ENCODE peak calls at places on chromosomes 3 and 15, in seven cellular contexts. A is body of pancreas, O is breast epithelium, S is stomach, W is fibroblast of lung, M is heart right ventricle, L is uterus. D is an unnamed sample.

GRCh38 chr15:40914486-40914885 is 14.7 kb upstream of the DLL4 start:
- DNase-seq in A (no peak), O (no peak), S (no peak), W (no peak), M (no peak), L (no peak), D (no peak)

GRCh38 chr15:28106294-28107110 is 7.4 kb upstream of the OCA2 start:
- DNase-seq in A (no peak), O (no peak), S (no peak), W (peak), M (no peak), L (no peak), D (peak)

GRCh38 chr15:100016632-100017031 is 283.4 kb upstream of the LYSMD4 start:
- DNase-seq in A (no peak), O (no peak), S (no peak), W (no peak), M (no peak), L (no peak), D (no peak)

GRCh38 chr3:188092648-188093047 is 61.3 kb upstream of the LPP start:
- DNase-seq in A (peak), O (no peak), S (no peak), W (no peak), M (no peak), L (no peak), D (no peak)

GRCh38 chr3:130576571-130577266 is 59.7 kb downstream of the COL6A6 start:
- DNase-seq in A (no peak), O (no peak), S (no peak), W (peak), M (no peak), L (no peak), D (no peak)

GRCh38 chr3:69288161-69288895 is 97.6 kb downstream of the FRMD4B start:
- DNase-seq in A (no peak), O (no peak), S (no peak), W (peak), M (no peak), L (no peak), D (no peak)

GRCh38 chr3:150194957-150195356 is 213.1 kb upstream of the TSC22D2 start:
- DNase-seq in A (no peak), O (no peak), S (no peak), W (no peak), M (no peak), L (no peak), D (no peak)

GRCh38 chr3:72338942-72339749 is 509.1 kb downstream of the SHQ1 start:
- DNase-seq in A (peak), O (no peak), S (peak), W (peak), M (no peak), L (peak), D (no peak)

GRCh38 chr3:163935411-163935810 is 1142.9 kb downstream of the SI start:
- DNase-seq in A (no peak), O (no peak), S (no peak), W (no peak), M (no peak), L (no peak), D (no peak)

GRCh38 chr3:66224220-66224619 is 3.4 kb downstream of the SLC25A26 start:
- DNase-seq in A (no peak), O (no peak), S (no peak), W (no peak), M (no peak), L (no peak), D (no peak)

DNA sequence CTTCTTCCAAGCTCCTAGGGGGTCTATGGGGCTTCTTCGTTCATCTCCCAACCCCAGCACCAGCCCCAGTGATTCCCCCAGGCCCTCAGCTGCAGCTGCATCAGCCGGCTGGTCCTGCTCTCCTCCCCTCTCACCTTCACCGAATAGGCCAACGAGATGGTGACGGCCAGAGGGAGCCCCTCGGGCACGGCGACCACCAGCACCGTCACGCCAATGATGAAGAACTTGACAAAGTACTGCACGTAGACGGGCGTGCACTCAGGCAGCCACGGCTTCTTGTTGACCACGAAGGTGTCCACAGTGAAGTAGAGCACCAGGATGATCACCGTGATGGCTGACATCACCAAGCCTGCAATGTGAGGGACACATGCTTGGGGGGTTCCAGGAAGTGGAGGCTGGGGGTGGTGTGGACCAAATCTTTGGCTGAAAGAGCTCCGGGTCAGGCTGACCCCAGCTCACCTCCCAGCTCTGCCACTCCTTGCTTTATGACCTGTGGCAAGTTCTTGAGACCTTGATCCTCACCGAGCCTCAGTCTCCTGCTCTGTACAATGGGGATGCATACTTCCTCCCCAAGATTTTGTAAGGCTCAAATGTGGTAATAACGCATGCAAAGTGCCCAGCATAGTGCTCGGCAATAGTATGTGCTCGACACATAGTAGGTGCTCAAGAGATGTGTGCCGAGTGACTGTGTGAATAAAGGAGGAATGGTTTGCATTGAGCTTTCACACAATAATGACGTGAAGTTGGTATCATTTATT is 54.6 kb upstream of the SEC13 start:
- DNase-seq in A (no peak), O (no peak), S (no peak), W (no peak), M (no peak), L (no peak), D (no peak)
- H3K27ac ChIP-seq in A (no peak), O (no peak), S (no peak), W (no peak), M (no peak), L (no peak), D (no peak)

DNA sequence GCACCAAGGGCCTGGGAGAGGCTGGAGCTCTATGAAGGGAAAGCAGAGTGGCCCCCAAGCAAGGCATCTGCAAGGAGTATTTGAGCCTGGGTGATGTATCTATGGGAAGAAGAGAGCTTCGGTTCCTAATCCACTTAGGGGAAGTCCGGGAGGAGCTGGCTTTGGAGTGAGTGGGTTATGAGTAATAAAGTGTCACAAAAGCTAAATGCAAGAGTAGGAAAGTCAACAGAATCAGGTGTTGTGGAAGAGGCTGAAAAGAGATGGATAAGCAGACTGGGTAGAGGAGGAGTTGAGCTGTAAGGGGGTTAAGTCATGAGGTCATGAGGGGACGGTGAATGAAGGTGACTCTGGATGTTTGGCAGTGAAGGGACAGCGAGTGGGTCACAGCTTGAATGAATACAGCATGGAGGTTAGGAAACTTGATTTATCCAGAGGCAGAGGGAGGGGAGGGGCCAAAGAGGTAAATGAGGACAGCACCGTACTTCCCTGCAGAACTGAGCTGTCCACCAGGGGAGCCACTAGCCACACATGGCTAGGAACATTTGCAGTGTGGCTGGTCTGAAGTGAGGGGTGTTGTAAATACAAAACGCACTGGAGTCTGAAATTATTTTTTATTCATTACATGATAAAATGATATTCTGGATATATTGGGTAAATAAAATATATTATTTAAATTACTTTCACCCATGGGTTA is 83.3 kb downstream of the ADCY5 start:
- DNase-seq in A (peak), O (no peak), S (no peak), W (no peak), M (peak), L (no peak), D (no peak)
- TF ChIP-seq CTCF in A (peak), O (no peak), S (no peak), W (peak), M (peak), L (no peak), D (no peak)

GRCh38 chr3:4351164-4351855 is 48.1 kb downstream of the SETMAR start:
- DNase-seq in A (no peak), O (no peak), S (no peak), W (peak), M (no peak), L (no peak), D (no peak)
- H3K4me3 ChIP-seq in A (no peak), O (peak), S (peak), W (no peak), M (peak), L (peak), D (peak)

DNA sequence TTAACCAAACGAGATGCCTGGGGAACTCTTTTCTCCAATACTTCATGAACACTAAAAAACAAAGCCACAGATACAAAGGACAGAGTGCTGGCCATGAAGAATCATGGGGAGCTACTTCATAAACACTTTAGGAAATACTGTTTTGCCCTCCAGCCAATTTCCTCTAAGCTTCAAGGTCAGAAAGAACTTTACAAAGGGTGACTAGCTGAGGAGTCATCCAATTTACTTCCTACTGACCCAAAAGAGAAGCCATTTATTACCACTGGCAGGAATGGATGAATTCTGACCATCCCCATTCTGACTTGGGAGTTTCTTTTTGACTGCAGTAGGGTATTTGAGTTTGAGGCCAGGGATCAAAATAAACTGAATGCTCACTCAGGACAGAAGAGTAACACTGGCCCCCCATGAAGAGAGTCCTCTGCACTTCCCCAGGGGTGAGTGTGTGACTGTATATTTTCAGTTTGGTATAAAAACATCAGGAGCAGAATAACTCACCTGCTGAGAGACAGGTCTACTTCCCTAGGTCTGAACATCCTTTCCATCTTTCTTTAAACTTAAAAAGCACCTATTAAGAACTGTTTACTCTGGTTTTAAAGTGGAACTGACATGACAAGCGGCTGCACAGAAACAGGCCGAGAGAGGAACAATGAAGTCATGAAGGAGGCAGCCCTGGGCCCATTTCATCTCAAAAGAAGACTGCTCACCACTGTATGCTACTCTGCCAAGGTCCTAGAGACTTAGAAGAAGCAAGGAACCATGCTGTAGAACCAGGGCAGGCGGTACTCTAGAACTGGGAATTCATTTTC is 203.6 kb downstream of the TNIK start:
- DNase-seq in A (no peak), O (no peak), S (no peak), W (peak), M (no peak), L (no peak), D (no peak)
- H3K27ac ChIP-seq in A (no peak), O (peak), S (no peak), W (no peak), M (no peak), L (no peak), D (no peak)

DNA sequence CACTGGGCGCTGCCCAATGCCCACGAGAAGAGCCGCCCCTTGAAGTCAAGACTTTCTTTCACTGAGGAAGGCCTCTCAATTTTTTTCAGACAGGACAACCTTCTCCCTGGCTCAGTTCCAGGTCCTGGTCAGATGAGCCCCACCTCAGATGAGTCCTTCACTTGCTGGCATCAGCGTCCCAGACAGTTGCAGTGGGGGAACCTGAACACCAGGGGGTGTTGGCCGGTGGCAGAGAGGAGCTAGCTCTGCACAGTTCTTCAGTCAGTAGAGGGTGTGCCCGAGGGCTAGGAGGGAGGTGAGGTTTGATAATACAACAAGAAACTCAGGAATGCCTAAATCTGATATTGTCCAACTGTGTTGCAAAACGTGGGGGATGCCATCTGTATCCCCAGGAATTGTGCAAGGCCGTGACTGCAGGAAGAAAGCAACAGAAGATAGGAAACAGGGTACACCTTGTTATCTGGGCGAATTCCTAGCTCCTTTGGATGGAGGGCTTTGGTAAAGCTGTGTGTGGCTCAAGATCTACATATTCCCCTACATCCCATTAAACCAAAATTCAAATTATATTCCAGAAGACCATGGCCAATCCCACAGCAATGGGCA is 34.3 kb downstream of the CCR3 start:
- DNase-seq in A (peak), O (peak), S (peak), W (no peak), M (peak), L (peak), D (no peak)
- TF ChIP-seq CTCF in A (peak), O (peak), S (no peak), W (no peak), M (peak), L (no peak), D (no peak)

DNA sequence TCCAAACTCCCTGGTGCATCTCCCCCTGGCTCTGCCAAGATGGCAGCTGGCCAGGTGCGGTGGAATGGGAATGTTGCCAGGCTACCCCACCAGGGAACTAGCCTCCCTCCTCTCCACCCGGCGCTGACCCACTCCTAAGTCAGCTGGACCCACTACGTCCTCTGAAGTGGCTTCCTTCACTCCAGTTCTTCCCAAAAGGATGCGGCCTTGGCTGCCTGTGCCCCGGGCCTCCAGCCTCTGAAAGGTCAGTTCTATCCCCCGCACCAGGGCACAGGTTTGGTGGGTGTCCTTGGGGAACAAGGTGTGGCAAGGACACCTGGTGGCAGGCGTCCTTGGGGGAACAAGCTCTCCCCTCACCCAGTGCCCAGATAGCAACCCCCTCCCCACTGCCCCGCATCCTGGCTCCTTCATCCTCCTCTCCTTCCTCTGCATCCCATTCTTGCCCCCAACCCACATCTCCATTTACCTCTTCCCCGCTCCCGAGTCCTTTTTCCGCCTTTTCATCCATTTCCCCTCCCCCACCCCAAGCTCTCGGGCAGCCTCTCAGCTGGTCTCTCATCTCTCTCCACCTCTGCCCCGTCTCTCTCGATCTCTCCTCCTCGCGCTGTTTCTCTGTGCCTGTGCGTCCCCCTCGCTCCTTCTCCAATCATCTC is 54.0 kb downstream of the LHFPL4 start:
- DNase-seq in A (no peak), O (no peak), S (no peak), W (no peak), M (no peak), L (no peak), D (peak)
- H3K4me3 ChIP-seq in A (no peak), O (no peak), S (peak), W (no peak), M (no peak), L (no peak), D (no peak)

GRCh38 chr3:103047640-103048370 is 613.0 kb downstream of the ZPLD1 start:
- DNase-seq in A (no peak), O (no peak), S (no peak), W (peak), M (no peak), L (no peak), D (no peak)
- H3K27ac ChIP-seq in A (no peak), O (no peak), S (no peak), W (no peak), M (no peak), L (no peak), D (no peak)

DNA sequence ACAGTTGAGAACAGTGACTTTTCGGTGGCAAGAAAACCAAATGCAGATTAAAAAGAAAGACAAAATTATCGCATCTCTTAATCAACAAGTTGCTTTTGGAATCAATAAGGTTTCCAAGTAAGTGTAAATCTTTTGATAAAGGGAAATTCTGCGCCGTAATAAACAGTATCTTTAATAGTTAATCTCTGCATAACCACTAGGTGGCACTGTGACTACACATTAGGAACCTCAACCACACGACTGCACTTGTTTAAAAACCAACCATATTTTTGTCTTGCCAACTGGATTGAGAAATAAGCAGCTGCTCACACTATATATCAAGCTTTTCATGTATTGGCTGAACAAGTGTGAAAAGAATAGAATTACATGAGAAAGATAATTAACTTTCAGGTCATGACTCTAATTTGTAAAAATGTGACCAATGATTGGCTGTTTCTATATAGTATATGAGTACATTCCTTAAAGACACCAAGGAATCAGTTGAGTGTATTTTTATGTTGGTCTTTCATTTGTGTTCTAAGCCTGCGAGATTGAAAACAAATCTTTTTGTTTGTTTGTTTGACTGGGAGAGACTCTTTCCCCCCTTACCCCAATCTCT is 72.7 kb downstream of the DZIP3 start:
- DNase-seq in A (peak), O (no peak), S (no peak), W (peak), M (peak), L (no peak), D (no peak)
- TF ChIP-seq CTCF in A (peak), O (peak), S (no peak), W (peak), M (peak), L (peak), D (peak)